ENCODE peak calls at places on chromosomes 12 and 14, in four cellular contexts. S is heart left ventricle; N is trophoblast cell; W is naive thymus-derived CD4-positive, alpha-beta T cell. Z is an unnamed sample.

GRCh38 chr12:96015672-96016071 is 19.5 kb upstream of the HAL start:
- DNase-seq in N (peak; percentile 8), W (no peak), S (no peak), Z (no peak)

GRCh38 chr14:33876274-33876673 is 74.6 kb downstream of the EGLN3 start:
- DNase-seq in W (no peak), S (no peak), N (no peak), Z (no peak)

GRCh38 chr14:73829526-73830431 is 21.9 kb upstream of the PTGR2 start:
- DNase-seq in S (no peak), N (peak; percentile 49), W (no peak), Z (no peak)

GRCh38 chr12:63977441-63977840 is 132.9 kb downstream of the SRGAP1 start:
- DNase-seq in N (no peak), W (no peak), S (no peak), Z (no peak)

GRCh38 chr12:52277486-52278245 is 3.2 kb downstream of the KRT86 start:
- DNase-seq in N (no peak), S (no peak), W (no peak), Z (peak; percentile 66)

GRCh38 chr12:107760207-107760816 is 625 bp downstream of the PRDM4 start:
- DNase-seq in S (peak; percentile 38), W (peak; percentile 33), N (no peak), Z (peak; percentile 16)

GRCh38 chr14:62081012-62081612 is 318.9 kb downstream of the SNAPC1 start:
- DNase-seq in W (no peak), S (peak; percentile 22), N (no peak), Z (no peak)

GRCh38 chr12:46214668-46215429 is 54.0 kb downstream of the SLC38A1 start:
- DNase-seq in S (no peak), N (no peak), W (peak; percentile 89), Z (no peak)

GRCh38 chr14:23124337-23124954 is 5.4 kb upstream of the CEBPE start:
- DNase-seq in N (no peak), S (no peak), W (no peak), Z (no peak)

GRCh38 chr12:29769162-29769820 is 14.5 kb downstream of the TMTC1 start:
- DNase-seq in W (no peak), S (no peak), N (no peak), Z (no peak)

GRCh38 chr12:90045559-90045958 is 336.9 kb upstream of the ATP2B1 start:
- DNase-seq in S (no peak), N (no peak), W (no peak), Z (no peak)

GRCh38 chr14:23275412-23275811 is 10.5 kb downstream of the HOMEZ start:
- DNase-seq in N (no peak), W (no peak), S (no peak), Z (no peak)

DNA sequence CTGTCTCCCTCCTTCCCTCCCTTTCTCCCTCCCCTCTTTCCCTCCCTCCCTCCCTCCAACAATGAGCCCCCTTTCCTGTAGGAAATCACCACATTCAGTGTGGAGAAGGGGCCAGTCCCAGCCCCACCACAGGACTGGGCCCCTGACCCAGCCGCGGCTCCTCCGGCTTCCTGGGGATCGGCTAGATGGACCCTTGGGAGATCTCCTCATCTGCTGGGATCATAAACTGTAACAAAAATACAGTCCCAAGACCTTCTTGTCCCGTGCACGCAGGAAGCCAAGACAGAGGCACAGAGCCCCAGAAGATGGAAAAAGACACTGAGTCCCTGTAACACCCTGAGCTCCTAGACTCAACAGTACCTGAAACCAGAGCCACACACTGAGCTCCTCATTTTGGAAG is 23.9 kb downstream of the DIO3 start:
- DNase-seq in N (no peak), S (no peak), W (no peak), Z (no peak)
- H3K4me3 ChIP-seq in N (no peak overlapping the region), S (no peak overlapping the region), W (no peak overlapping the region), Z (no peak overlapping the region)

DNA sequence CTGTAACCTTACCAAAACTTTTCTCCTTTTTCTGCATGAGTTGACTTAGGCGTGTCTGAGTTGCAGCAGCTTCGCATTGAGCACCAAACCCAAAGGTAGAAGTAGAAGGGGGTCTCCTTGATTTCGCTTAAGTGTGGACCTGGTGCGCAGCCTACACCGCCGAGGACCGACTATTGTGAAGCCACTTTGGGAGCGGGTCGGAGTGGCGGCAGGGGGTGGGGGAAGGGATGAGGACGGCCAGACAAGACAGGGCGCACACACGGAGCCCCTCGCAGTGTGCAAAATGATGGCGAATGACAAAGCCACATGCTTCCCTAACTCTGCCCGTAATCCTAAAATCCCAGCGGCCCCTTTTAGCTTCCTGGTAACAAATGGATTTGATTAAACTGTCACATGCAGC is 1.1 kb downstream of the LMO3 start:
- DNase-seq in W (no peak), N (no peak), S (no peak), Z (peak; percentile 24)
- H3K4me3 ChIP-seq in W (no peak overlapping the region), N (no peak overlapping the region), S (peak overlapping the region; percentile 41), Z (peak overlapping the region; percentile 20)

DNA sequence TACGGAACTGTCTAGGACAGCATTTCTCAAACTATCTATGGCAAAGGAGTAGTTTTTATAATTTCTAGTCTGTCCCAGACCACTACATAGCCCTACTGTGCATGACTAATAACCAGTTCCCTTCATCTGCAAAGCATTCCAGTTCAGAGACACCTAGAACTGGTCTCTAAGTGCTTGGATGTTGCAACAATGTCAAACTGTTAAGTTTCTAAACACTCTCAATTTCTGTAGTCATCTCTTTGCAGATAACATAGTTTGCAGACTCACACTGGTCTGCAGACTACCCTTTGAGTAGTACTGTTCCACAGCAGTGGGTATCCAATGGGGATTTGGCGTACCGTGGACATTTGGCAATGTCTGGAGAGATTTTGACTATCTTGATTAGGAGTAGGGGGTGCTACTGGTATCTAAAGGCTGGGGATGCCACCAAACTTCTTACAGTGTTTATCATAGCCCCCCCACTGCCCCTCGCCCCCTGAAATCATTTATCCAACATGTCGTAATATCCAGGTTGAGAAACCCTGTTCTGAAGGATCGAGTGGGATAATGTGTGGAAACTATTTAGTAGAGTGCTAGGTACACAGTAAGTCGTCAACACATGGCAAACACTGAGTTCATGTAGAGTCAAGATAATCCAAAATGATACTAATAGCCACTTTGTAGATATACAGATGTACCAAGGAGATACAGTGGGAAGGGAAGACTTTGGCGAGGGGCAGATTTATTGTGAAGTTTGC is 1.7 kb downstream of the C12orf76 start:
- DNase-seq in N (no peak), W (no peak), S (no peak), Z (no peak)
- H3K4me3 ChIP-seq in N (no peak overlapping the region), W (no peak overlapping the region), S (no peak overlapping the region), Z (no peak overlapping the region)

DNA sequence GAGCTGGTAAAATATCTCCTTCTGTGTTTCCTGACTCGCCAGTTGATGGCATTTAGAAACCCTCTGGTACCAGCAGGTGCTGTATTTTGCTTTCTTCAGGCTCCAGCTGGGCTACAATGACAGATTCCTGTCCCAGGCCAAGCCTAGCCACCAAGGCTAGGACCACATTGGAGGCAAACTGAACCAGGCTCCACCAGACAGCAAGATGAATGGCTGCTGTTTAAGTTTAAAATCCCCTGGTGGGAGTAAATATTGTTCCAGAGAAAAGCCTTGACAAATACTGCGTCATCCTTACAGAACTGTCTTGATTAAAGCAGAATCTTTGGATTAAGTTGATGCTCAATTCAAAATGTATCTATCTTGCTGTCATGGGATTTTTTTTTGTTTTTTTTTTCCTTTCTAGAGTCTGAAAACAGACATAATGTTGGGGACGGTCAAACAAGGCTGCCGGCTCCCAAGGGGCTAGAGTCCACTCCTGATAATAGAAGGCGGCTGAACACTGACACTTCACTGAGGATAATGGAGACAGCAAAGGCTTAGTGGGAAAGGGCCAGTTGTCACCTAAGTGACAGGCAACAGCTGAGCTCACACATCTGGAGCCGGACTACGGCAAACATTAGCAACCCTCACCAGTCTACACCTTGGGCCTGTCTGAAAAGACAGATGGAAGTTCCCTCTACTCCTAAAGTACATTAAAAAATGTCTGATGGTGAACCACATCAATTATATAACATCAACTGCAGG is 1.8 kb downstream of the PRICKLE1 start:
- DNase-seq in S (no peak), W (no peak), N (no peak), Z (peak; percentile 10)
- H3K4me3 ChIP-seq in S (peak overlapping the region; percentile 98), W (no peak overlapping the region), N (no peak overlapping the region), Z (no peak overlapping the region)

Z was measured in body of pancreas.